ENCODE peak calls at places on chromosomes 3 and 15, in ten cellular contexts. W is foreskin fibroblast, Z is endothelial cell of umbilical vein, L is A549, T is kidney epithelial cell, Y is stomach, I is MM.1S, B is left ventricle myocardium inferior, S is HL-60, A is IMR-90. K is an unnamed sample.

GRCh38 chr3:21449738-21450137 is 301.3 kb downstream of the ZNF385D start:
- DNase-seq in W (no peak), Z (no peak), L (no peak), T (no peak), Y (no peak), I (no peak), B (no peak), S (no peak), A (no peak), K (no peak)

GRCh38 chr3:40908612-40909011 is 290.7 kb upstream of the CTNNB1 start:
- DNase-seq in W (no peak), Z (no peak), L (no peak), T (no peak), Y (no peak), I (no peak), B (no peak), S (no peak), A (no peak), K (no peak)

GRCh38 chr3:126422571-126423091 is 27.9 kb downstream of the CFAP100 start:
- DNase-seq in W (no peak), Z (no peak), L (no peak), T (no peak), Y (peak; percentile 22), I (no peak), B (no peak), S (no peak), A (no peak), K (no peak)

GRCh38 chr3:134751831-134752230 is 43.2 kb upstream of the EPHB1 start:
- DNase-seq in W (no peak), Z (no peak), L (no peak), T (no peak), Y (no peak), I (no peak), B (no peak), S (no peak), A (no peak), K (no peak)

GRCh38 chr15:76058714-76059319 is 968 bp upstream of the TMEM266 start:
- DNase-seq in W (no peak), Z (no peak), L (peak; percentile 50), T (no peak), Y (no peak), I (peak; percentile 33), B (no peak), S (peak; percentile 45), A (no peak), K (no peak)

GRCh38 chr3:104612218-104612617 is 754.5 kb upstream of the ALCAM start:
- DNase-seq in W (no peak), Z (no peak), L (no peak), T (no peak), Y (no peak), I (no peak), B (no peak), S (no peak), A (no peak), K (no peak)

GRCh38 chr15:23866832-23867231 is 179.7 kb upstream of the NDN start:
- DNase-seq in W (no peak), Z (no peak), L (peak; percentile 21), T (no peak), Y (no peak), I (peak; percentile 65), B (no peak), S (no peak), A (no peak), K (no peak)

GRCh38 chr3:112111785-112112402 is 21.2 kb downstream of the GCSAM start:
- DNase-seq in W (peak; percentile 60), Z (peak; percentile 59), L (peak; percentile 52), T (no peak), Y (peak; percentile 59), I (peak; percentile 85), B (no peak), S (peak; percentile 25), A (peak; percentile 77), K (no peak)

GRCh38 chr15:96503276-96503675 is 172.8 kb downstream of the NR2F2 start:
- DNase-seq in W (no peak), Z (no peak), L (no peak), T (no peak), Y (no peak), I (no peak), B (no peak), S (peak; percentile 49), A (no peak), K (no peak)

GRCh38 chr3:134463676-134464611 is 21.8 kb downstream of the ANAPC13 start:
- DNase-seq in W (peak; percentile 78), Z (no peak), L (no peak), T (peak; percentile 65), Y (no peak), I (no peak), B (peak; percentile 79), S (no peak), A (peak; percentile 99), K (peak; percentile 85)

GRCh38 chr3:124636101-124636862 is 94.0 kb upstream of the UMPS start:
- DNase-seq in W (no peak), Z (no peak), L (no peak), T (no peak), Y (no peak), I (no peak), B (no peak), S (no peak), A (no peak), K (no peak)

GRCh38 chr3:97940034-97940433 is 32.2 kb downstream of the RIOX2 start:
- DNase-seq in W (no peak), Z (peak; percentile 26), L (no peak), T (no peak), Y (no peak), I (no peak), B (no peak), S (no peak), A (no peak), K (no peak)

GRCh38 chr15:90948506-90948905 is 6.2 kb upstream of the RCCD1 start:
- DNase-seq in W (no peak), Z (no peak), L (no peak), T (no peak), Y (no peak), I (no peak), B (no peak), S (no peak), A (no peak), K (no peak)

GRCh38 chr3:183825380-183826161 is at the start of gene MAP6D1:
- DNase-seq in W (peak; percentile 35), Z (peak; percentile 42), L (peak; percentile 45), T (no peak), Y (no peak), I (no peak), B (peak; percentile 27), S (peak; percentile 32), A (peak; percentile 46), K (no peak)
- TF ChIP-seq CTCF in W (peak; percentile 23), Z (no peak), L (peak; percentile 43), T (peak; percentile 47), Y (no peak), I (no peak), B (peak; percentile 34), S (no peak), A (peak; percentile 47), K (peak; percentile 49)

DNA sequence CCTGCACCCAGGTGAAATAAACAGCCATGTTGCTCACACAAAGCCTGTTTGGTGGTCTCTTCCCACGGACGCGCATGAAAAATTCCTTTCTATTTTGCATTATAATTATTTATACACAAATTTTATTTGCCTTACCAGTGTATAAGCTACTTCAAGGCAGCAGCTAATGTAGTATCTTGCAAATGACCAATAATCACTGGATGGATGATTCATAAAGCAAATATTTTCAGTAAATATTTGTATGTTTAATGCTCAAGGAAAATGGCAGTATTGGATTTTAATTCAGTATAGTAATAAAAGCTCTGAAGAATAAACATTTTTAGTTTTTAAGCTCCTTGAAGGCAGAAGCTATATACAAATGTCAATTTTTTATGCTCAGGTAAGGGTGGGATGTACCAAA is 158.7 kb upstream of the NANOGP8 start:
- DNase-seq in W (no peak), Z (no peak), L (no peak), T (no peak), Y (no peak), I (no peak), B (no peak), S (no peak), A (peak; percentile 8), K (peak; percentile 22)
- H3K4me3 ChIP-seq in W (no peak overlapping the region), Z (no peak overlapping the region), L (no peak overlapping the region), T (no peak overlapping the region), Y (no peak overlapping the region), I (no peak overlapping the region), B (no peak overlapping the region), S (no peak overlapping the region), A (no peak overlapping the region), K (no peak overlapping the region)

DNA sequence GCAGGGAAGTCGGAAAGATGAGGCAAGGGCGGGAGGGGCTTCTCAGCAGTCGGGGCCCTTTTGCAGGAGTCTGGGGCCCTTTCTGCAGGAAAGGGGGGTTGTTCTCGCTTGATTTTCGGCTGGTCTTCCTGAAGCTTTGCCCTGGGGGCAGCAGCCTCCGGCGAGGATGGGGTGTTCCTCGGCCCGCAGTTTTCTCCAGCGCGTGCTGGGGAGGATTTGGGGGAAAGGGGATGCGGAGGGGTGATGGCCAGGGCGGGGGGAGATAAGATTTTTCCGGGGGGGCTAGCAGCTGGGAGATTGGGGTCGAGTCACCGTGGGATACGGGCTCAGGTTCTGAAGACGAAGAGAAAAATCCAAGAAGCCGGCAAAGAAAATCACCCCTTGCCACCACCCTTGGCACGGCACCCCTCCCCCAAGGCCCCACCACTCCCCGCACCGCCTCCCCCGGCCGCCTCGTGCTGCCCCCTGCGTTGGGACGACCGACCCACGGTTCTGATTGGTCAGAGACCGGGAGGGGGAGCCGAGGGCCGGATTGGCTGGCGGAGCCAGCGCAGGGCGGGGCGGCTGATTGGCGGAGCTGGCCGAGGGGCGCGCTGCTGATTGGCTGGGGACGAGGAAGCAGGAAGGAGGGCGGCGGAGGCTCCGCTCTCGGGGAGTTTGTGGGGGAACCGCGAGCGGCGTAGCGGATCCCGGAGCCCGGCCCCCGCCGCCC is at the start of gene BAHD1:
- DNase-seq in W (peak; percentile 95), Z (peak; percentile 92), L (peak; percentile 96), T (peak; percentile 65), Y (peak; percentile 96), I (peak; percentile 93), B (peak; percentile 98), S (peak; percentile 93), A (peak; percentile 92), K (peak; percentile 69)
- TF ChIP-seq CTCF in W (no peak), Z (peak; percentile 25), L (no peak), T (peak; percentile 11), Y (no peak), I (no peak), B (no peak), S (no peak), A (no peak), K (no peak)

GRCh38 chr3:141266186-141266585 is 34.6 kb downstream of the PXYLP1 start:
- DNase-seq in W (no peak), Z (no peak), L (no peak), T (no peak), Y (no peak), I (no peak), B (no peak), S (no peak), A (no peak), K (no peak)

GRCh38 chr3:141271279-141272033 is 39.8 kb downstream of the PXYLP1 start:
- DNase-seq in W (no peak), Z (no peak), L (no peak), T (no peak), Y (no peak), I (no peak), B (no peak), S (no peak), A (no peak), K (no peak)

GRCh38 chr3:141268791-141269190 is 37.2 kb downstream of the PXYLP1 start:
- DNase-seq in W (no peak), Z (no peak), L (no peak), T (no peak), Y (no peak), I (no peak), B (no peak), S (no peak), A (no peak), K (no peak)

GRCh38 chr3:141268281-141268680 is 36.7 kb downstream of the PXYLP1 start:
- DNase-seq in W (no peak), Z (no peak), L (no peak), T (no peak), Y (no peak), I (no peak), B (no peak), S (no peak), A (no peak), K (no peak)

GRCh38 chr3:141266797-141267555 is 35.4 kb downstream of the PXYLP1 start:
- DNase-seq in W (no peak), Z (no peak), L (no peak), T (no peak), Y (no peak), I (peak; percentile 20), B (no peak), S (no peak), A (no peak), K (no peak)
- H3K4me3 ChIP-seq in W (no peak overlapping the region), Z (no peak overlapping the region), L (no peak overlapping the region), T (no peak overlapping the region), Y (peak overlapping the region; percentile 2), I (peak overlapping the region; percentile 28), B (peak overlapping the region; percentile 46), S (no peak overlapping the region), A (no peak overlapping the region), K (no peak overlapping the region)

K was measured in retinal pigment epithelial cell.